ENCODE peak calls at places on chromosomes 11 and 22, in four cellular contexts. O is SK-N-SH, N is K562, W is H1. D is an unnamed sample.
A peak's percentile ranks its signal among the peaks of the same experiment; 100 is the strongest.

GRCh38 chr22:46077669-46078099 is 72.6 kb upstream of the PPARA start:
- DNase-seq in O (no peak), N (no peak), W (no peak), D (peak; percentile 4)

GRCh38 chr11:23112987-23113886 is 253.0 kb upstream of the CCDC179 start:
- DNase-seq in O (peak; percentile 46), N (peak; percentile 3), W (peak; percentile 52), D (peak; percentile 21)

GRCh38 chr11:82732734-82733443 is 775 bp downstream of the FAM181B start:
- DNase-seq in O (peak; percentile 87), N (peak; percentile 30), W (peak; percentile 64), D (peak; percentile 29)

GRCh38 chr11:11396290-11397042 is 43.4 kb upstream of the CSNK2A3 start:
- DNase-seq in O (no peak), N (no peak), W (no peak), D (no peak)

GRCh38 chr11:80960331-80961095 is 1519.7 kb upstream of the TENM4 start:
- DNase-seq in O (no peak), N (no peak), W (no peak), D (no peak)

GRCh38 chr11:113436672-113437252 is 38.4 kb downstream of the DRD2 start:
- DNase-seq in O (peak; percentile 78), N (no peak), W (no peak), D (no peak)

GRCh38 chr11:130725417-130726233 is 190.7 kb downstream of the SNX19 start:
- DNase-seq in O (no peak), N (no peak), W (no peak), D (no peak)

GRCh38 chr11:72191961-72192381 is at the start of gene FOLR1:
- DNase-seq in O (no peak), N (peak; percentile 72), W (no peak), D (peak; percentile 41)

GRCh38 chr22:32753591-32753990 is 47.9 kb upstream of the TIMP3 start:
- DNase-seq in O (no peak), N (no peak), W (no peak), D (no peak)

DNA sequence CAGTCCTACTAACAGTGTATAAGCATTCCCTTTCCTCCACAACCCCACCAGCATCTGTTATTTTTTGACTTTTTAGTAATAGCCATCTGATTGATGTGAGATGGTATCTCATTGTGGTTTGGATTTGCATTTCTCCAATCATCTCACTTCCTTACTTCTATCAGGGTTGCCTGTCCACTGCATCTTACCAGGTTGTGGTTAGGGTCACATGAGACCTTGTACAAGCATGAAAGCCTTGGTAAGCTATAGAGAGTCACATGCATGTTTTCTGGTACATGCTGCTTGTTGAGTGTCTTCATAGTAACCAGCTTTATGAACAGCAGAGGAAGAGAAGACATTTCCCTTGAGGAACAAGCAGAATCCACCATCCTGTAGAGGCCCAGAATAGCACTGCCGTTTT is 102.9 kb upstream of the PAX6 start:
- DNase-seq in O (no peak), N (no peak), W (no peak), D (no peak)
- TF ChIP-seq TEAD4 in O (no peak), N (no peak), W (no peak), D (no peak)

GRCh38 chr11:76761959-76762358 is 21.2 kb upstream of the TSKU start:
- DNase-seq in O (no peak), N (no peak), W (no peak), D (no peak)
- TF ChIP-seq TEAD4 in O (no peak), N (no peak), W (no peak), D (no peak)

GRCh38 chr11:122814401-122814800 is 23.9 kb upstream of the CRTAM start:
- DNase-seq in O (peak; percentile 30), N (no peak), W (no peak), D (no peak)
- TF ChIP-seq TEAD4 in O (no peak), N (no peak), W (no peak), D (no peak)

GRCh38 chr11:76772100-76772782 is 10.9 kb upstream of the TSKU start:
- DNase-seq in O (no peak), N (no peak), W (no peak), D (no peak)

GRCh38 chr11:76769645-76770586 is 13.2 kb upstream of the TSKU start:
- DNase-seq in O (no peak), N (no peak), W (no peak), D (no peak)

GRCh38 chr11:76771446-76772099 is 11.6 kb upstream of the TSKU start:
- DNase-seq in O (no peak), N (no peak), W (no peak), D (no peak)

GRCh38 chr11:76769071-76769560 is 14.0 kb upstream of the TSKU start:
- DNase-seq in O (no peak), N (no peak), W (no peak), D (no peak)

DNA sequence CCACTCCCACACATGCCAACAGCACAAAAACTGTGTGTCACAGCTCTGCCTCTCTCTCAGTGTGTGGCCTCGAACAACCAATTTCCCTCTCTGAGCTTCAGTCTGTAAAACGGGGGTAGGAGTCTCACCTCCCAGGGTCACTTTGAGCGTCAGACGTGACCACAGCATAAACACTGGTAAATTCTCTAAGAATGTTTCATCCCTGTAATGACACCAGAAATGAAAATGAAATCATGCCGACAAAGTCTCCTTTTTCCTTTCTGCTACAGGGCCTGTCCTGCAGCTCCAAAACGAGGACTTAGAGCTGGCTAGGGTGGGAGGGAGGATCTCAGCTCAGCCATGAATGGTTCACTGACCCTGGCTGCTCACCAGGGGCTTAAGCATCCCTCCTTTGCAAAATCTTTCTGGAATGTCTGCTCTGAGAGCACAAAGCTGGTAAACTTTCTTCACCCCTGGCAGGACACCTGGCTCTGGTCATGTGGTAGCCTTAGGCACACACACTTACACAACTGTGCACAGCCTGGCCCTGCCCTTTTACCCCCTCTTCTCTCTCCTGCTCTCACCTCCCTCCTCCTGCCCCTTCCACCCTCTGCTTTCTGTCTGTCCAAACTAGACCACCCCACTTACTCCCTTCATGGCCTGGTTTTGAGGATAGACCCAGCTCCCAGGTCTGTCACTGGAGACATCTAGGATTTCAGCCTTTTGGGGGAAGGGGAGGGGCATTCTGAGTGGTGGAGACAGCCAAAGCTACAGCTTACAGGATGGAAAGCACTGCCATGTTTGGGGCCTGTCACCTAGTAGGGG is 12.3 kb upstream of the TSKU start:
- DNase-seq in O (no peak), N (no peak), W (no peak), D (no peak)
- TF ChIP-seq TEAD4 in O (no peak), N (no peak), W (peak; percentile 14), D (no peak)

GRCh38 chr11:118921929-118922744 is 3.6 kb downstream of the BCL9L start:
- DNase-seq in O (peak; percentile 80), N (no peak), W (peak; percentile 73), D (peak; percentile 76)
- TF ChIP-seq TEAD4 in O (peak; percentile 31), N (no peak), W (peak; percentile 69), D (no peak)

DNA sequence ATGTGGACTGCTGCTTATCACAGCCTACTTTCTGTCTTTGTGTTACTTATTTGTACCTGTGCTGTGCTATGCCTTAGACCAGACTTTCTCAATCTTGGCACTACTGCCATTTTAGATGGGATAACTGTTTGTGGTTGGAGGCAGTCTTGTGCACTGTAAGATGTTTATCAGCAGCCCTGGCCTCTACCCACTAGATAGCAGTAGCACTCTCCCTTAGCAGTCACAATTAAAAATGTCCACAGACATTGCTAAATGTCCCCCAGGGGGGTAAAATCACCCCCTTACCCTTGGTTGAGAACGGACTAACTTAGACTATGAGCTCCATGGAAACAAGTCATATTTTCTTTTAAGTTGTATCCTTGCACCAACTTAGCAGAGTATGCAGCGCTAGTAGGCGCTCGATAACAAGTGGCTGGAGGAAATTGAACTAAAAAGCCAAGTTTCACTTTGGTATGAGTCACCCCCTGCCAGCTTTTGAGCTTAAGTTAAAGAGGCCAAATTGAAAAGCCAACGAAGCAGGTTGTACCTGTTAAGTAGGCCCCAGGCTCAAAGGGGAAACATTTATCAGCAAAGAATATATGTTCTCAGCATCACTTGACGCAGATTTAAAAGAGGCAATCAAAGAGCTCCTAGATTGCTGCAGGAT is 304.8 kb upstream of the SORL1-AS1 start:
- DNase-seq in O (no peak), N (no peak), W (no peak), D (no peak)
- TF ChIP-seq TEAD4 in O (no peak), N (no peak), W (no peak), D (no peak)

GRCh38 chr11:75656044-75656726 is 12.7 kb downstream of the MAP6 start:
- DNase-seq in O (no peak), N (no peak), W (no peak), D (no peak)
- TF ChIP-seq TEAD4 in O (no peak), N (no peak), W (no peak), D (no peak)

GRCh38 chr11:128284634-128285033 is 302.7 kb downstream of the ETS1 start:
- DNase-seq in O (no peak), N (no peak), W (no peak), D (no peak)

GRCh38 chr11:128285313-128285712 is 302.0 kb downstream of the ETS1 start:
- DNase-seq in O (no peak), N (no peak), W (no peak), D (no peak)

GRCh38 chr11:128283445-128283844 is 303.9 kb downstream of the ETS1 start:
- DNase-seq in O (no peak), N (no peak), W (no peak), D (no peak)

GRCh38 chr11:128282053-128282452 is 305.3 kb downstream of the ETS1 start:
- DNase-seq in O (no peak), N (no peak), W (no peak), D (no peak)

DNA sequence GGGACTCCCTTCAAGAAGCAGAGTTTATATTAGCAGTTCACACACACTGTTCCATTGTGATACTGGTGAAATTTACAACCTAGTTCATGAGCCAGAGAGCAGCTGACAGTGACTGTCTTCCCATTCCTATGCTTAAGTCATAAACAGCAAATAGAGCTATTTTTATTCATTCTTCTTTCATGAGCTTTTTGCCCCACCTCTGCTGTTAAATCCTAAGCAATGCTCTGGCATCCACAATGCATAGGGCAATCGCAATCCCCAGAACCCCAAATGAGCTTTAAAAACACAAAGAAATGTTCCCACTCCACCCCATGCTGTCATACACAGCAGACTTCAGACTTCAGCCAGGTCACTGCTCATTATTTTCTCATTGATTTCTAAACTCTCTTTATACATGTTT is 307.5 kb downstream of the ETS1 start:
- DNase-seq in O (no peak), N (no peak), W (no peak), D (no peak)
- TF ChIP-seq TEAD4 in O (no peak), N (no peak), W (no peak), D (no peak)

D was measured in WTC11.